ENCODE peak calls at places on chromosomes 12 and 14, in seven cellular contexts. One of them, this sample, is unnamed.

GRCh38 chr12:94567784-94568183 is 82.6 kb downstream of the TMCC3 start:
- DNase-seq in left ventricle myocardium inferior: no peak
- DNase-seq in neural progenitor cell: no peak
- DNase-seq in mucosa of descending colon: no peak
- DNase-seq in D721Med: no peak
- DNase-seq in endothelial cell: no peak
- DNase-seq in natural killer cell: no peak
- DNase-seq in this sample: no peak

GRCh38 chr14:102211240-102211639 is 71.5 kb downstream of the WDR20 start:
- DNase-seq in neural progenitor cell: no peak
- DNase-seq in endothelial cell: no peak
- DNase-seq in mucosa of descending colon: no peak
- DNase-seq in natural killer cell: no peak
- DNase-seq in D721Med: no peak
- DNase-seq in left ventricle myocardium inferior: no peak
- DNase-seq in this sample: no peak

GRCh38 chr14:100438678-100439592 is 115.8 kb downstream of the SLC25A47 start:
- DNase-seq in mucosa of descending colon: peak
- DNase-seq in neural progenitor cell: no peak
- DNase-seq in left ventricle myocardium inferior: no peak
- DNase-seq in D721Med: no peak
- DNase-seq in natural killer cell: no peak
- DNase-seq in endothelial cell: no peak
- DNase-seq in this sample: no peak

GRCh38 chr14:72237722-72238666 is 305.8 kb downstream of the RGS6 start:
- DNase-seq in neural progenitor cell: no peak
- DNase-seq in natural killer cell: no peak
- DNase-seq in endothelial cell: no peak
- DNase-seq in mucosa of descending colon: no peak
- DNase-seq in left ventricle myocardium inferior: no peak
- DNase-seq in D721Med: no peak
- DNase-seq in this sample: no peak

GRCh38 chr12:94151577-94151976 is 3.2 kb downstream of the PLXNC1 start:
- DNase-seq in natural killer cell: no peak
- DNase-seq in D721Med: no peak
- DNase-seq in endothelial cell: no peak
- DNase-seq in neural progenitor cell: no peak
- DNase-seq in mucosa of descending colon: no peak
- DNase-seq in left ventricle myocardium inferior: no peak
- DNase-seq in this sample: no peak

GRCh38 chr14:72518809-72519377 is 375.0 kb downstream of the DPF3 start:
- DNase-seq in D721Med: no peak
- DNase-seq in natural killer cell: peak
- DNase-seq in left ventricle myocardium inferior: no peak
- DNase-seq in neural progenitor cell: no peak
- DNase-seq in endothelial cell: no peak
- DNase-seq in mucosa of descending colon: no peak
- DNase-seq in this sample: no peak

GRCh38 chr12:130104596-130105253 is 57.5 kb upstream of the FZD10 start:
- DNase-seq in natural killer cell: no peak
- DNase-seq in mucosa of descending colon: no peak
- DNase-seq in left ventricle myocardium inferior: no peak
- DNase-seq in endothelial cell: no peak
- DNase-seq in D721Med: no peak
- DNase-seq in neural progenitor cell: peak
- DNase-seq in this sample: peak

GRCh38 chr12:26863515-26863914 is 30.5 kb upstream of the ITPR2 start:
- DNase-seq in mucosa of descending colon: no peak
- DNase-seq in left ventricle myocardium inferior: no peak
- DNase-seq in neural progenitor cell: peak
- DNase-seq in natural killer cell: no peak
- DNase-seq in endothelial cell: no peak
- DNase-seq in D721Med: no peak
- DNase-seq in this sample: no peak

GRCh38 chr12:47717443-47718193 is 7.7 kb downstream of the ENDOU start:
- DNase-seq in left ventricle myocardium inferior: peak
- DNase-seq in natural killer cell: no peak
- DNase-seq in neural progenitor cell: peak
- DNase-seq in mucosa of descending colon: peak
- DNase-seq in D721Med: no peak
- DNase-seq in endothelial cell: peak
- DNase-seq in this sample: no peak

DNA sequence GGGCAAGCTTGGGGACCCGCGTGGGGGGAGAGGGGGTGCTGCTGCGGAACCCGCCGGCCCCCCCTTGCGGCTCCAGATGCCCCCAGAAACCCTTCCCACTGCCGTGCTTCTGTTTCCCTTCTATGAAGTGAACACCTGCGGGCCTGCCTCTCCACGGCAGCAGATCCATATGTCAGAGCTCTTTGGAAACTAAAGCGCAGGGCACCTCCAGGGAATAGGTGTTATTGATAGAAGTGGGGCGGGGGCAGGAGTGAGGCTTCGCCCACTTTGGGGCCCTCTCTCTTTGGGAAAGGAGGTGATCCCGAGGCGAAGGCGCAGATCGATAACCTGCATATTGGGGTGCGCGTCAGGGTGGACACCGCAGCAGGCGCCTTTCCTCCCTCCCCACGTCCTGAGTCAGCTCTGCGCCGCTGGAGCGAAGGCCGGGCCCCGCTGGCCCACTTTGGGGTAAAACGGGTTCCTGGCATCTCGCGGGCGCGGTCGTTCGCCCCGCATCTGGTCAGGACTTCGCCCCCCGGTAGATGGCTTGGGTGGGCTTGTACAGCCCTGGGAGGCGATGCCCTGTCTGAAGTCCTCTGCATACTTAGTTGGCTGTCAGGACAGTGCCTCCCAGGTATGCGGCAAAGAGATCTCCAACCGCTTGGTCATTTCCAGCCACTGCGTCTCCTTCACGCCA is 524 bp downstream of the KMT5A start:
- DNase-seq in endothelial cell: peak
- DNase-seq in neural progenitor cell: peak
- DNase-seq in left ventricle myocardium inferior: no peak
- DNase-seq in mucosa of descending colon: peak
- DNase-seq in natural killer cell: no peak
- DNase-seq in D721Med: no peak
- DNase-seq in this sample: no peak
- TF ChIP-seq CTCF in endothelial cell: no peak
- TF ChIP-seq CTCF in neural progenitor cell: no peak
- TF ChIP-seq CTCF in left ventricle myocardium inferior: no peak
- TF ChIP-seq CTCF in mucosa of descending colon: no peak
- TF ChIP-seq CTCF in natural killer cell: no peak
- TF ChIP-seq CTCF in D721Med: no peak
- TF ChIP-seq CTCF in this sample: peak

DNA sequence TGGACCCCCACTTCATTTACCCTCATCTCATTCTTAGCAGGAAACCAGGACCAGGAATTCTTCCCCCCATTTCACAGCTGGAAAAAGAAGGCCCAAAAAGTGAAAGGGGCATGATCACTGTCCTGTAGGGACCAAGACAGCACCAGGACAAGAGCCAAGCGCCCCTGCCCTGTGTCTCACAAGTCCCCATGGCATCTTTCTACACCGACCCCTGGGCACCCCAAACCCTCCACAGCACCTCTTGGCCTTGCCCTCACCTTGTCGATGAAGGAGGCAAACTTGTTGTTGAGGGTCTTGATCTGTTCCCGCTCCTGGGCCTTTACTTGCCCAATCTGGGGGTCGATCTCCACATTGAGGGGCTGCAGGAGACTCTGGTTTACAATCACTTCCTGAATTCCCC is 710 bp downstream of the KRT76 start:
- DNase-seq in natural killer cell: no peak
- DNase-seq in mucosa of descending colon: no peak
- DNase-seq in left ventricle myocardium inferior: no peak
- DNase-seq in D721Med: no peak
- DNase-seq in neural progenitor cell: no peak
- DNase-seq in endothelial cell: no peak
- DNase-seq in this sample: no peak
- TF ChIP-seq CTCF in natural killer cell: no peak
- TF ChIP-seq CTCF in mucosa of descending colon: no peak
- TF ChIP-seq CTCF in left ventricle myocardium inferior: no peak
- TF ChIP-seq CTCF in D721Med: no peak
- TF ChIP-seq CTCF in neural progenitor cell: no peak
- TF ChIP-seq CTCF in endothelial cell: no peak
- TF ChIP-seq CTCF in this sample: no peak

DNA sequence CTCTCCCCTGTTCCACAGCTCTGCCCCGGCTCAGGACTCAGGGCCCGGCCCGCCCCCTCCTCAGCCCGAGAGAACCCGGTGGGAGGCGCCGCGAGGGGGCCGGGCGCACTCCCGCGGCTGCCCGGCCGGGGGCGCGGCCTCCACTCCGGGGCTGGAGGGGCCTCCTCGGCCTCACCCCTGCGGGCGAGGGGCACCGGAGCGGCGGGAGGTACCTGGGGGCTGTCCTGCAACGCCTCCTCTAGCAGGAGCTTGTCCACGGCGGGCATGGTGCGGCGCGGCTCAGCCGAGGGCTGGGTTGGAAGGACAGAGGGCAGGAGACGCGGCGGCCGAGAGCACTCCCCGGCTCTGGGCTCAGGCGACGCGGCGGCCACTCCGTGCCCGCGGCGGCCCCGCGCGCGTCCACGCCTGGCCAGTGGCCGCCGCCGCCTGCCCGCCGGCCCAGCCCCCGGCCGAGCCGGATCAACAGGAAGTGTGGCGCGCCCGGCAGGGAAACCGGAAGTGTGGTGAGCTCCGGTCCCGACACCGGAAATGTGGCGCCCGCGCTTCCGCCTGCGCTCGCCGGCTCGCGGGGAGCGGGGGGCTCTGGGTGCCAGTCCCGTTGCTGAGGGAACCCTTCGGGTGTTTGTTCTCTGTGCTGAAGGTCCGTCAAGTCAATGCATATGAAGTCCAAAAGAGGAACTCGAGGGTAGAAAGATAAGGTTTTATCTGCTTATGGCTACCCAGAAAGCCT is at the start of gene APPL2:
- DNase-seq in neural progenitor cell: peak
- DNase-seq in endothelial cell: peak
- DNase-seq in natural killer cell: peak
- DNase-seq in left ventricle myocardium inferior: peak
- DNase-seq in D721Med: peak
- DNase-seq in mucosa of descending colon: peak
- DNase-seq in this sample: peak
- TF ChIP-seq CTCF in neural progenitor cell: peak
- TF ChIP-seq CTCF in endothelial cell: peak
- TF ChIP-seq CTCF in natural killer cell: peak
- TF ChIP-seq CTCF in left ventricle myocardium inferior: peak
- TF ChIP-seq CTCF in D721Med: no peak
- TF ChIP-seq CTCF in mucosa of descending colon: peak
- TF ChIP-seq CTCF in this sample: peak

DNA sequence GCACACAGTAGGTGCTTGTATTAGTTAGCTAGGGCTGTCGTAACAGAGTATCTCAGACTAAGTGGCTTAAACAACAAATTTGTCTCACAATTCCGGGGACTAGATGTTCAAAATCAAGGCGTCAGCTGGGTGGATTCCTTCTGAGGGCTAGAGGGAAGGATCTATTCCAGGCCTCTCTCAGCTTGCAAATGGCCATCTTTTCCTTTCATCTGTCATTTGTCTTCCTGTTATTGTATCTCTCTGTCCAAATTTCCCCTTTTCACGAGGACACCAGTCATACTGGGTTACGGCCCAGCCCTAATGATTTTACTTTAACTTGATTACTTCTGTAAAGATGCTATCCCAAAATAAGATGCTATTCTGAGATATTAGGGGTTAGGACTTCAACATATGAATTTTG is 119.0 kb upstream of the CPSF6 start:
- DNase-seq in neural progenitor cell: no peak
- DNase-seq in left ventricle myocardium inferior: no peak
- DNase-seq in endothelial cell: no peak
- DNase-seq in natural killer cell: no peak
- DNase-seq in mucosa of descending colon: no peak
- DNase-seq in D721Med: no peak
- DNase-seq in this sample: no peak
- TF ChIP-seq CTCF in neural progenitor cell: no peak
- TF ChIP-seq CTCF in left ventricle myocardium inferior: no peak
- TF ChIP-seq CTCF in endothelial cell: no peak
- TF ChIP-seq CTCF in natural killer cell: no peak
- TF ChIP-seq CTCF in mucosa of descending colon: no peak
- TF ChIP-seq CTCF in D721Med: no peak
- TF ChIP-seq CTCF in this sample: no peak

GRCh38 chr12:30985814-30986452 is 59.4 kb downstream of the TSPAN11 start:
- DNase-seq in natural killer cell: no peak
- DNase-seq in left ventricle myocardium inferior: peak
- DNase-seq in D721Med: peak
- DNase-seq in endothelial cell: peak
- DNase-seq in mucosa of descending colon: peak
- DNase-seq in neural progenitor cell: peak
- DNase-seq in this sample: no peak
- TF ChIP-seq CTCF in natural killer cell: no peak
- TF ChIP-seq CTCF in left ventricle myocardium inferior: peak
- TF ChIP-seq CTCF in D721Med: peak
- TF ChIP-seq CTCF in endothelial cell: peak
- TF ChIP-seq CTCF in mucosa of descending colon: peak
- TF ChIP-seq CTCF in neural progenitor cell: peak
- TF ChIP-seq CTCF in this sample: peak

DNA sequence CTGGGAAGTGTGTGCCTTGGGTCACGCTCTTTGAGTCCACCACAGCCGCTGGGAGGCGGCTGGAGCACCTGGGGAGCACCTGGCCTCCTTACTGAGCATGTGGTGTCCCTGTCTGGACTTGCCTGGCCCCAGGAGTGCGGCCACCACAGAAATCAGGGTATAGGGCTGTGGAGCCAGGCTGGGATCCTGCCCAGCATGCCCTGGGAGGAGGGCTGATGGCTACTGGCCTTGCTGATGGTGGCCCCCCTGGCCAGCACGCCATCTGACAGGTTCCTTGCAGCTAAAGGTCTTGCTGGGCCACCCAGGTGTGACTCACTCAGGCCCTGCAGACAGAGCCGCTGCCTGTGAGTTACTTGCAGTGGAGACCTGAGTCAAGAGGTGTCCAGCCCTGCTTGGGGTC is 6.0 kb downstream of the ULK1 start:
- DNase-seq in neural progenitor cell: no peak
- DNase-seq in endothelial cell: no peak
- DNase-seq in natural killer cell: no peak
- DNase-seq in mucosa of descending colon: peak
- DNase-seq in left ventricle myocardium inferior: no peak
- DNase-seq in D721Med: no peak
- DNase-seq in this sample: no peak
- TF ChIP-seq CTCF in neural progenitor cell: no peak
- TF ChIP-seq CTCF in endothelial cell: no peak
- TF ChIP-seq CTCF in natural killer cell: no peak
- TF ChIP-seq CTCF in mucosa of descending colon: no peak
- TF ChIP-seq CTCF in left ventricle myocardium inferior: no peak
- TF ChIP-seq CTCF in D721Med: no peak
- TF ChIP-seq CTCF in this sample: no peak